ENCODE peak calls at places on chromosomes 11 and 22, in four cellular contexts. W is tibial nerve, T is ovary, Q is K562. I is an unnamed sample. For H3K4me1, the result is how much of the 10 kb centered on the place peaks cover.

GRCh38 chr11:121766138-121766537 is 313.4 kb upstream of the SORL1-AS1 start:
- DNase-seq in W (no peak), T (no peak), Q (no peak), I (no peak)

GRCh38 chr11:95556011-95556341 is 233.6 kb downstream of the FAM76B start:
- DNase-seq in W (no peak), T (no peak), Q (no peak), I (no peak)

GRCh38 chr22:50545522-50546325 is at the start of gene KLHDC7B:
- DNase-seq in W (no peak), T (no peak), Q (no peak), I (no peak)

GRCh38 chr11:121067453-121067852 is 33.6 kb upstream of the TECTA start:
- DNase-seq in W (no peak), T (no peak), Q (no peak), I (no peak)

GRCh38 chr11:82174610-82175009 is 559.1 kb downstream of the FAM181B start:
- DNase-seq in W (no peak), T (no peak), Q (no peak), I (no peak)

GRCh38 chr11:114166897-114167323 is 107.4 kb downstream of the ZBTB16 start:
- DNase-seq in W (peak), T (peak), Q (no peak), I (peak)

GRCh38 chr11:4085575-4085974 is 9.0 kb upstream of the RRM1 start:
- DNase-seq in W (no peak), T (no peak), Q (no peak), I (no peak)

GRCh38 chr11:57639321-57640067 is 10.2 kb downstream of the YPEL4 start:
- DNase-seq in W (no peak), T (no peak), Q (no peak), I (no peak)

GRCh38 chr11:77598195-77598594 is 8.4 kb downstream of the AQP11 start:
- DNase-seq in W (no peak), T (no peak), Q (no peak), I (no peak)

DNA sequence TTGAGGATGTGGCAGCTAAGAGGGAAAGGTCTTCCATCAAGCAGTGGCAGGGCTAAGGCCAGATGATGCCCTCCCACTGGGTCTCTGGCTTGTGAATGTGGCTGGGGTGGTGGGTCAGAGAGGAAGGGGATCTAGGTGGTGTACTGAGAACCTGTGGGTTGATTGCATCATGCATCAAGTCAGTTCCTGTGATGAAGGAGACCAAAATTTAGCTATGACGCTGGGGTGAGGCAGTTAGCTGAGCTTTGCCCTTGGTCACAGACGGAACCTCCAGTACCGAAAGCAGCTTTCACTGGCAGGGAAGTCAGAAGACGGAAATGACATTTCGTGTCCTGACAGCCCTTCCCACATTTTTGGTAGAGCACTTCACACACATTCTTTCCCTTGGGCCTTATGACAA is 20.7 kb downstream of the ATG16L2 start:
- DNase-seq in W (no peak), T (no peak), Q (no peak), I (no peak)
- TF ChIP-seq POLR2A in W (no peak), T (no peak), Q (no peak), I (no peak)

GRCh38 chr11:68857037-68857586 is 15.4 kb upstream of the CPT1A start:
- DNase-seq in W (no peak), T (no peak), Q (no peak), I (no peak)

GRCh38 chr11:68852628-68853027 is 10.9 kb upstream of the CPT1A start:
- DNase-seq in W (no peak), T (no peak), Q (no peak), I (no peak)

GRCh38 chr11:68854273-68854958 is 12.7 kb upstream of the CPT1A start:
- DNase-seq in W (no peak), T (no peak), Q (no peak), I (no peak)

GRCh38 chr11:68859123-68859522 is 17.4 kb upstream of the CPT1A start:
- DNase-seq in W (no peak), T (no peak), Q (no peak), I (no peak)

DNA sequence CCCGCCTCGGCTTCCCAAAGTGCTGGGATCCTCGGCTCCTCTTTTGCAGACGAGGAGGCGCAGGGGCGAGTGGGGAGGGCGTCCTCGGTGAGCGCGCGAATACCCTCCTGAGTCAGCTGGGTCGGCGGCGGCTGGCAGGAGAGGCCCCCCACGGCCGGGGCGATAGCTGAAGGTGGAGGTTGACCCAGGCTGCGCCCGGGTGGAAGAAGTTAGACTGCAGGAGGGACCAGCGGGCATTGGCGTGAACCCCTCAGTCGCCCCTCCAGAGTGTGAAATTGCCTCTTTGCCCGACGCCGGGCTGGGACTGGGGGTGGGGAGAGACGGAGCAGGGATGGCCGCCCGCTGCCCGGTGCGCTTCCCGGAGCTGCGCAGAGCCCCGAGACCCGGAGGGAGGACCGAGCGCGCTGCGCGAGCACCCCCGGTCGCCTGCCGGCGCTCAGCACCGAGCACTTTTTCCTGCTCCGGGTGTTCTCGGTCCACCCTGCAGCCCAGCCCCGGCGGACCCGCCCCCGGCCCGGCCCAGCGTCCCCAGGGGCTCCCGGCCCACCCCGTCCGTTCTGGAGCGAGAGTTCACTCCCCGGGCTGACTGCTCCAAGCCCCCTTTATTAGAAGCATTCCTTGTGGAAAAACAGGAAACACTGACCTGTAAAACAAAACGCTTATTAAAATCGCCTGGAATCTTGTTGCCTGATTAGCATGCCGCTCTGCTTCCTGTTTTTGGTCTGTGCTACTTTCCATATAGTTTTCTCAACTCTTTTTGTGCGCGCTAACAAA is 13.7 kb upstream of the CPT1A start:
- DNase-seq in W (no peak), T (peak), Q (no peak), I (peak)
- H3K4me3 ChIP-seq in W (peak), T (peak), Q (no peak), I (peak)

DNA sequence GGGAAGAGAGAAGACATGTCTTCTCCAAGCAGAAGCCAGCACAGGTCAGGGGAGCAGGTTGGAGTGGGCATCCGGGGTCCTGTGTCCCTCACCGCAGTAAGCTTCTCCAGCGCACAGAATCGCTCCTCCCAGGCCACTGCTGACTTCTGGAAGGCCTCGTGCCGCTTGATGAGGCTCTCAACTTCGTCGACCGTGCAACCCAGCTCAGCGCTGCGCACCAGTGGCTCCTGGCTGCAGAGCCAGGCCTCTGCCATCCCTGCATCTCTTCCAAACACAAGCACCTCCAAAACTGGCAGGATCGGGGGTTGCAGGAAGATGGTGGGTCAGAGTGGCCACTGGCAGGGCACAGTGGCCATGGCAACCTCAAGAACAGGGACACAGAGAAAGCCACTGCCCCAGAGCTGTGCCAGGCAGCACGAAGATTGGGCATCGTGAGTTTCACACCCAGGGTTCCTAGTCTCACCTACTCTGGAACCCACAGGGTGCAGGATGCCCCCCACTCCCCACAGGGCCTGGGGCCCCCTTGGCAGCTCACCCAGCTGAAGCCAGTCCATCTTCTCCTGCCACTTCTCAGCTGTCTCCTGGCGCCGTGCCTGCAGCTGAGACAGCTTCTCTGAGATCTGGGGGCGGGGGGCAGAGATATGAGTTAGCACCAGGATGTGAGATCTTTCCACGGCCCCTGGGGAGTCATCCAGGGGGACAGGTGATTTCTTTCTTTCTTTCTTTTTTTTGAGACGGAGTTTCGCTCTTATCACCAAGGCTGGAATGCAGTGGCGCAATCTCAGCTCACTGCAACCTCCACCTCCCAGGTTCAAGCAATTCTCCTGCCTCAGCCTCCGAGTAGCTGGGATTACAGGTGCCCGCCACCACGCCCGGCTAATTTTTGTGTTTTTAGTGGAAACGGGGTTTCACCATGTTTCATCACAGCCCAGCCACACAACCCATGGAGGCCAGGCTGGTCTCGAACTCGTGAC is 11.2 kb upstream of the RBM4B start:
- DNase-seq in W (no peak), T (no peak), Q (no peak), I (no peak)
- H3K4me1 ChIP-seq in W (under half), T (under half), Q (under half), I (under half)

GRCh38 chr11:438101-438844 is 3.5 kb downstream of the ANO9 start:
- DNase-seq in W (no peak), T (no peak), Q (no peak), I (no peak)
- TF ChIP-seq POLR2A in W (no peak), T (no peak), Q (no peak), I (no peak)

GRCh38 chr11:24502425-24502824 is 5.6 kb downstream of the LUZP2 start:
- DNase-seq in W (no peak), T (no peak), Q (no peak), I (no peak)

GRCh38 chr11:24496371-24496727 is 504 bp upstream of the LUZP2 start:
- DNase-seq in W (no peak), T (no peak), Q (no peak), I (no peak)

GRCh38 chr11:24496728-24497396 is at the start of gene LUZP2:
- DNase-seq in W (no peak), T (no peak), Q (no peak), I (no peak)
- H3K4me3 ChIP-seq in W (peak), T (no peak), Q (no peak), I (no peak)

DNA sequence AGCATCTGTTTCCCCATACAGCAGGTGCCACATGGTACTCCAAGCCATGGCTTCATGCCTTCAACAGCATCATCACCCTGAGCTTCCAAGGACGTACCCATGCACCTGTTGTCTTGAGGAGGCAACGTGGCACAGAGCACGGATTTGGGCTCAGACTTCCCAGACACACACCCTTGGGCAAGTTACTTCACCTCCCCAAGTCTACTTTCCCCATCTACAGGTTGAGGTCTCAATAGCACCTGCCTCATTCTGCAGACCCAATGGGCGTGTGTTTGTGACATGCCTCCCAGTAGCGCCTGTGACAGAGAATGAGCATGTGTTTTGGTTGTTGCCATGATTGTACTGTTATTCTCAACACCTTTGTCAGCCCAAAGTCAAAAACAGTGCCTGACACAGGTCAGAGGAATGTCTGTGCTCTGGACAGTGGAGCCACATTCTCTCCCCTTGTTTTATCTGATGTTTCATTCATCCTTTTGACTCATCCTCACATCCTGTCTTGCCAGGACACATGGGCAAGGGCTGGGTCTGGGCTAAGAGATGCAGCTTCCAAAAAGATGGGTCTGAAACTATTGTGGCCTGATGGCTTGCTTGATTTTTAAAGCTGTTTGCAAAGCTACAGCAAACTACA is 53.4 kb upstream of the CCND1 start:
- DNase-seq in W (no peak), T (no peak), Q (no peak), I (no peak)
- H3K4me1 ChIP-seq in W (under half), T (under half), Q (under half), I (under half)

DNA sequence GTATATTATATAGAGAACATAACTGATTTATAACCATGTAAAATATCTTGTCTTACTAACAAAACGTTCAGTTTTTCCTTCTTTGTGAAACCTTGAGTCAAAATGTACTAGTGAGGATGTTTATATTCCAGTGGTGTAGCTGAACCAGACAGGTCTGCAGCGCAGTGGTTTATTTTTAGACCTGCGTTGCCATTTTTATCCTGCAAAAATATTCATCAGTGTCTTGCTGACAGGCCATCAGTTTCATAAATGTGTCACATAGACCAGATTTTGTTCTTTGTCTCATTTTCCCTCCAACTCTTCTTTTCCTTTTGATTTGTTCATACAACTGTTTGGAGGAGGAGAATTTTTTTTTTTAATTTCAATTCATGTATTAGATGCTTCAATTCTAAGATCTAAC is 43.1 kb downstream of the HSD17B12 start:
- DNase-seq in W (no peak), T (no peak), Q (no peak), I (no peak)
- TF ChIP-seq POLR2A in W (no peak), T (no peak), Q (no peak), I (no peak)

GRCh38 chr22:46056169-46057041 is 79.4 kb upstream of the WNT7B start:
- DNase-seq in W (peak), T (peak), Q (no peak), I (no peak)
- H3K4me3 ChIP-seq in W (peak), T (peak), Q (no peak), I (peak)

GRCh38 chr22:37479196-37479595 is 7.0 kb downstream of the MFNG start:
- DNase-seq in W (no peak), T (no peak), Q (no peak), I (no peak)
- H3K4me1 ChIP-seq in W (under half), T (under half), Q (under half), I (under half)

DNA sequence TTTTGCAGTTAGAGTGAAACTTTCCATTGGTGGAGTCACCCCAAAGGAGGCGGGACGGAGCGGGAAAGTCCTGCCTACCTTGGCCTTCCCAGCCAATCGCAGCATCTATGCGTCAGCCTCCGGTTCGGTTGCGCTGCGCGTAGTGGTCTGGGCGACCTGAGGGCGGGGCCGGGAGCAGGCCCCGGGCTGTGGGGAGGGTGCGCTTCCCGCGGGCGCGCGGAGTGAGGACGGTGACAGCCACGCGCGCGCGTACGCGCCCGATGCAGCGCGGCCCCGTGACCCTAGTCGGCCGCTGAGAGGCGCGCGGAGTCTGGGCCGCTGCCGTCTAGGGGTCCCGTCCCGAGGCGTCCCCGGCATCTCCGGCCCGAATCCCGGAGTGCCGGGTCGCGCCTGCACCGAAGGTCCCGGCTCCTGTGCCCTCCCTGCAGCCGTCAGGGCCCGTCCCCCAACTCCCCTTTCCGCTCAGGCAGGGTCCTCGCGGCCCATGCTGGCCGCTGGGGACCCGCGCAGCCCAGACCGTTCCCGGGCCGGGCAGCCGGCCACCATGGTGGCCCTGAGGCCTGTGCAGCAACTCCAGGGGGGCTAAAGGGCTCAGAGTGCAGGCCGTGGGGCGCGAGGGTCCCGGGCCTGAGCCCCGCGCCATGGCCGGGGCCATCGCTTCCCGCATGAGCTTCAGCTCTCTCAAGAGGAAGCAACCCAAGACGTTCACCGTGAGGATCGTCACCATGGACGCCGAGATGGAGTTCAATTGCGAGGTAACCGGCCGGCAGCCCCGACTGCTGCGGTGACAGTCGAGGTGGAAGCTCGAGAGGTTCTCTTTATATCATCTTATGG is at the start of gene NF2:
- DNase-seq in W (peak), T (peak), Q (peak), I (peak)
- TF ChIP-seq POLR2A in W (peak), T (peak), Q (peak), I (peak)

I was measured in gastrocnemius medialis.